ENCODE peak calls at places on chromosomes 1 and 21, in five cellular contexts. M is HCT116, W is ovary, I is PC-3, Q is AG10803. X is an unnamed sample.

GRCh38 chr1:194174528-194174927 is 988.1 kb upstream of the B3GALT2 start:
- DNase-seq in I (no peak), Q (no peak), M (no peak), W (no peak), X (no peak)

GRCh38 chr1:159187647-159188374 is 16.4 kb downstream of the CADM3 start:
- DNase-seq in W (no peak), I (no peak), Q (no peak), M (no peak), X (no peak)

GRCh38 chr1:41102653-41103052 is 81.1 kb upstream of the SLFNL1 start:
- DNase-seq in W (no peak), I (no peak), Q (peak; percentile 21), M (no peak), X (no peak)

GRCh38 chr1:115251340-115251748 is 86.7 kb downstream of the NGF start:
- DNase-seq in M (no peak), Q (peak; percentile 66), I (no peak), W (no peak), X (peak; percentile 83)

GRCh38 chr21:41520560-41521442 is 12.8 kb upstream of the TMPRSS2 start:
- DNase-seq in I (no peak), M (no peak), Q (no peak), W (no peak), X (no peak)

GRCh38 chr1:117821782-117822447 is 107.5 kb downstream of the GDAP2 start:
- DNase-seq in M (peak; percentile 12), Q (peak; percentile 92), W (no peak), I (peak; percentile 97), X (peak; percentile 98)

GRCh38 chr1:29390491-29391361 is 154.4 kb downstream of the PTPRU start:
- DNase-seq in Q (no peak), M (no peak), I (no peak), W (no peak), X (no peak)

GRCh38 chr1:233393926-233394680 is 66.6 kb downstream of the MAP3K21 start:
- DNase-seq in I (no peak), W (no peak), Q (no peak), M (no peak), X (no peak)

GRCh38 chr1:78325293-78325692 is 165.5 kb upstream of the PTGFR start:
- DNase-seq in W (no peak), Q (no peak), I (no peak), M (no peak), X (no peak)

GRCh38 chr1:110482662-110483307 is 31.8 kb downstream of the PROK1 start:
- DNase-seq in I (no peak), W (no peak), Q (no peak), M (no peak), X (no peak)

GRCh38 chr1:168794057-168794456 is 65.1 kb upstream of the DPT start:
- DNase-seq in I (no peak), Q (no peak), M (no peak), W (no peak), X (no peak)

GRCh38 chr1:185860316-185860715 is 126.1 kb downstream of the HMCN1 start:
- DNase-seq in I (no peak), W (no peak), Q (no peak), M (no peak), X (no peak)

GRCh38 chr21:45333583-45334121 is 46.0 kb upstream of the POFUT2 start:
- DNase-seq in W (peak; percentile 23), M (no peak), I (no peak), Q (peak; percentile 49), X (no peak)

GRCh38 chr1:230292739-230293720 is 133.1 kb downstream of the PGBD5 start:
- DNase-seq in M (no peak), I (no peak), Q (no peak), W (no peak), X (no peak)

GRCh38 chr1:24929091-24929875 is 793 bp downstream of the RUNX3 start:
- DNase-seq in M (no peak), Q (peak; percentile 36), I (peak; percentile 13), W (no peak), X (no peak)

GRCh38 chr1:234841710-234842231 is 231.8 kb upstream of the IRF2BP2 start:
- DNase-seq in I (no peak), W (no peak), Q (peak; percentile 65), M (no peak), X (no peak)

GRCh38 chr21:44089001-44089911 is 17.9 kb upstream of the PWP2 start:
- DNase-seq in I (no peak), W (no peak), Q (no peak), M (no peak), X (no peak)

DNA sequence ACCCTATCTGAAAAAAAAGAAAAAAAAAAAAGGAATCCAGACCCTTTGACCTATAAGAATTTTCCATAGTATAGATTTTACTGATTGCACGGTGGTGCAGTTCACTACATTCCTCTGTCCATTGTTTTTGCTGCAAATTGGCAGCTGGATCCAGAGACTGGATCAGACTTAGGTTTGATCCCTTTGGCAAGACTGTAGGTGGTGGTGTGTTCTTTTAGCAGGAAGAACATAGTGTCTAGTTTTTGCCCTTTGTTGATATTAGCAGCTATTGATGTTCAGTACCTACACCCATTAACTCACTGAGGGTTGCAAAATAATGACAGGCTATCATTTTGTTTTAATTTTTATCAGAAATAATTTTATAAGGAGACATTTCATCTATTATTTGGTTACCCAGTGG is 37.1 kb downstream of the OSBPL9 start:
- DNase-seq in Q (no peak), M (no peak), I (no peak), W (no peak), X (no peak)
- TF ChIP-seq CTCF in Q (no peak), M (no peak), I (no peak), W (no peak), X (no peak)

DNA sequence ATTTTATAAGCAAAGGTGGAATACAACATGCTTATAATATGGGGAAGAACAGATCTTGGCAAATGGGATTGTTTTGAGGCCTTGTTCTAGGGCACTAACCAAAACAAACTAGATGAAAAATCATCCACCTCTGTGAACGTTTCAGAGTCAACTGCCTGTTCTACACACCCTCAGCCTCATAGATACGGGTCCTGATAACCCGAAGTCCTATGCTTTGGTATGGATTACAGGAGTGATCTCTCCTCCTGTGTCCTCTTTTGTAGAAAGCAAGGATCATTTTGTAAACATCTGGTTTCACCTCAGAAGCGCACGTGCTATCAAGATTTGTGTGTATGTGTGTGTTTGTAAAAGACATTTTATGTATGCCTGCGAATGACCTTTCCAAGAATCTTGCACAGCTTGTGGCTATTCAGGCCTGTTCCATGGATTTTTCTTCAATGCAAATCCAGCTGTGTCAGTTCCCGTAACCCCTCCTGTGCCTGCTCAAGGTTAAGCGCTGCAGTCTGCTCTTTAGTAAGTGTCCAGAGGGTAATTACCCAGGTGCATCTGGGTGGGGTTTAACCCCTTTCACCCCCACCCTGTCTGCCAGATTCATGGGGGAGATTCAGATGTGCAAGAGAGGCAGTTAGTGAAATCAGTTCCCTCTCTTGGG is 132.4 kb downstream of the ROR1 start:
- DNase-seq in M (no peak), I (no peak), Q (no peak), W (no peak), X (peak; percentile 41)
- H3K4me3 ChIP-seq in M (no peak overlapping the region), I (no peak overlapping the region), Q (no peak overlapping the region), W (no peak overlapping the region), X (no peak overlapping the region)

DNA sequence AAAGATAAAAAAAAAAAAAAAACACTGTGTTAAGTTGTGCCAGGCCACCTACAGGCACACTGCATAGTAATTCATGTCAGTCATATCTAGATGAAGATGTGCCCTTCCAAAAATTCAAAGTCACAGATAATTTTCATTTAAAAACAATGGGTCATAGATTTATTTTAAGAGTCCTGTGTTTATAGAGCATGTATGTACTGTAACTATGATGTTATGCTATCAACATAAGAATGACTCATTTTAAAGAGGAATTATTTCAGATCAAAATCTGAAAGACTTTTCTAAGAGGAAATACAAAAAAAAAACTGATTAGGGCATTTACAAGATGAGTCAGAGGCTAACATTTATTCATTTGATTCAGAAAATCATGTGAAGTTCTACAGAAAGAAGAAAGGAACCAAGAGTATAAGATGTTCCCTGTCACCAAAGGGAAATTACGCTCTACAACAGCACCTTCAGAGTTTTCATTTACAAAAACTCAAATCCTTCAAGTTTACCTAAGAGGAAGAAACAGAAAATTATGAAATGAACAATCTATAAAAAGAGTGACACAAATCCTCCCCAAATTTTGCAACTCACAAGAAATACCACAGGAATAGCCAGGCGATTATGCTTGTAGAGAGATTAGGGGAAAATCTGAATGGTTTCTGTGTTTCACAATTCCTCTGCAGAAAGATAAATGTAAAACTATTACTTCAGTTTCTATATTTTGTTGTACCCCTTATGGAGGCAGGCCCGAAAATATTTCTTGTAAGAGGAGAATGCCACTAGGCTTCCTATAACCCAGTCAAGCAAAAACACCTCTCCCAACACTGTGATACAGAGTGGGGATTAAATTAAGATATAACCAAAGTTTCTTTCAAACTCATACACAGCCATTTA is 13.8 kb downstream of the TP53BP2 start:
- DNase-seq in Q (peak; percentile 44), M (no peak), W (no peak), I (peak; percentile 81), X (no peak)
- TF ChIP-seq CTCF in Q (no peak), M (no peak), W (no peak), I (peak; percentile 19), X (no peak)

DNA sequence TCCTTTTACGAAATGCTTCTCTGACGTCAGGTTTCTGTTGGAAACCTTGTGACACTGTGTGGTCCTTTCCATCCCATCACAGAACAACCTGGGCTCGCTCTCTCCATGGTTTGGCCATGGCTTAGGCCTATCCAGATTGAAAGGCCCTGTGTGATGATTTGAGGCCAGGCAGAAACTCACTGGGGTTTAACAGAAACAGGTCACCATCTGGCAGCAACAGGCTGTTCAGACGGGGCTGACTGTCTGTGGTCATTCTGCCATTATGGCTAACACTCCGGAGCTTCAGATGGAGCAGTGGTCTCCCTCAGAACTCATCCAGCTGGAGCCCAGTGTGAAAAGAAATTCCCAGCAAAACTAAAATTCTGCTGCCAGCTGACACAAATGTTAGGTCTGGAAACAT is 9.3 kb downstream of the PLEKHM2 start:
- DNase-seq in Q (no peak), I (no peak), M (no peak), W (no peak), X (no peak)
- H3K4me3 ChIP-seq in Q (no peak overlapping the region), I (no peak overlapping the region), M (no peak overlapping the region), W (no peak overlapping the region), X (no peak overlapping the region)